ENCODE peak calls at places on chromosomes 3 and 15, in eight cellular contexts. M is fibroblast of lung, O is keratinocyte, B is GM23338, S is prostate gland, F is ascending aorta, P is K562, L is spleen. W is an unnamed sample.

GRCh38 chr15:74841761-74842385 is 1.1 kb downstream of the ULK3 start:
- DNase-seq in S (no peak), L (no peak), P (no peak), M (no peak), O (no peak), B (no peak), F (no peak), W (no peak)

GRCh38 chr15:86876387-86876786 is 796.7 kb downstream of the AGBL1 start:
- DNase-seq in S (no peak), B (no peak), O (no peak), P (no peak), F (no peak), M (peak), L (no peak), W (no peak)

GRCh38 chr3:21405671-21406667 is 345.0 kb downstream of the ZNF385D start:
- DNase-seq in M (no peak), B (no peak), P (peak), F (no peak), L (no peak), O (no peak), S (no peak), W (no peak)

GRCh38 chr3:10392244-10392643 is 71.3 kb upstream of the SEC13 start:
- DNase-seq in F (no peak), L (peak), B (peak), P (no peak), M (no peak), O (no peak), S (no peak), W (no peak)

GRCh38 chr3:160038862-160039562 is 50.4 kb downstream of the IL12A start:
- DNase-seq in F (no peak), B (peak), M (peak), P (no peak), O (no peak), S (peak), L (peak), W (no peak)

GRCh38 chr3:44055951-44056350 is 185.7 kb upstream of the TOPAZ1 start:
- DNase-seq in M (peak), S (no peak), B (no peak), F (no peak), O (no peak), L (no peak), P (no peak), W (no peak)

GRCh38 chr3:53152316-53152715 is 8.7 kb upstream of the PRKCD start:
- DNase-seq in B (no peak), S (no peak), M (no peak), L (no peak), O (no peak), F (no peak), P (no peak), W (no peak)

GRCh38 chr3:111227216-111227615 is 155.6 kb downstream of the NECTIN3 start:
- DNase-seq in O (no peak), M (peak), B (no peak), S (no peak), L (no peak), F (no peak), P (no peak), W (no peak)

GRCh38 chr15:63803106-63803886 is 30.5 kb downstream of the HERC1 start:
- DNase-seq in S (no peak), O (no peak), P (no peak), M (peak), L (no peak), B (no peak), F (no peak), W (no peak)

GRCh38 chr3:175512700-175513099 is 653.6 kb downstream of the NAALADL2 start:
- DNase-seq in S (no peak), O (no peak), P (no peak), M (no peak), L (no peak), B (no peak), F (no peak), W (no peak)

GRCh38 chr3:151843275-151843674 is 29.4 kb downstream of the AADAC start:
- DNase-seq in B (no peak), M (peak), F (no peak), S (no peak), P (peak), O (no peak), L (no peak), W (no peak)

GRCh38 chr3:40102182-40102581 is 207.3 kb upstream of the EIF1B start:
- DNase-seq in B (no peak), O (no peak), P (no peak), F (no peak), M (no peak), L (no peak), S (no peak), W (no peak)

GRCh38 chr15:28097656-28098359 is 1.3 kb downstream of the OCA2 start:
- DNase-seq in F (no peak), P (no peak), O (no peak), M (no peak), S (no peak), B (no peak), L (no peak), W (no peak)

GRCh38 chr3:159882367-159882766 is 106.3 kb upstream of the IL12A start:
- DNase-seq in F (no peak), B (no peak), M (no peak), P (no peak), O (no peak), S (no peak), L (no peak), W (no peak)

GRCh38 chr15:74783072-74783807 is 1.4 kb downstream of the CSK start:
- DNase-seq in O (no peak), M (peak), S (no peak), P (peak), L (peak), B (no peak), F (no peak), W (no peak)

GRCh38 chr3:24520941-24521305 is 26.3 kb upstream of the THRB start:
- DNase-seq in B (no peak), F (no peak), O (no peak), P (no peak), L (no peak), M (no peak), S (no peak), W (no peak)

GRCh38 chr15:48966595-48967301 is 3.0 kb upstream of the SHC4 start:
- DNase-seq in P (no peak), S (no peak), M (peak), B (no peak), O (no peak), F (no peak), L (no peak), W (peak)

GRCh38 chr3:160893207-160893606 is 137.2 kb downstream of the PPM1L start:
- DNase-seq in F (no peak), L (no peak), O (no peak), P (no peak), S (no peak), B (no peak), M (no peak), W (no peak)

GRCh38 chr15:92958105-92958504 is 58.0 kb downstream of the CHD2 start:
- DNase-seq in B (no peak), P (no peak), S (no peak), L (no peak), M (peak), F (no peak), O (no peak), W (no peak)

GRCh38 chr3:38648659-38649499 is 608 bp downstream of the SCN5A start:
- DNase-seq in P (no peak), F (no peak), L (no peak), M (no peak), B (peak), S (no peak), O (no peak), W (no peak)

GRCh38 chr15:73982251-73982962 is 9.7 kb downstream of the STOML1 start:
- DNase-seq in O (no peak), F (peak), B (no peak), M (peak), S (peak), L (peak), P (no peak), W (peak)

GRCh38 chr3:140097874-140098273 is 162.9 kb downstream of the CLSTN2 start:
- DNase-seq in O (no peak), S (no peak), L (no peak), B (no peak), P (no peak), M (no peak), F (no peak), W (no peak)

GRCh38 chr15:58545307-58546065 is 113.7 kb downstream of the LIPC start:
- DNase-seq in P (peak), L (no peak), S (no peak), M (peak), B (no peak), O (no peak), F (no peak), W (no peak)

GRCh38 chr3:185424435-185424834 is 61.5 kb downstream of the MAP3K13 start:
- DNase-seq in O (no peak), M (no peak), P (no peak), B (no peak), L (no peak), S (no peak), F (no peak), W (no peak)

GRCh38 chr15:69074843-69075224 is 60.3 kb downstream of the NOX5 start:
- DNase-seq in M (peak), L (no peak), O (no peak), P (no peak), F (no peak), S (peak), B (peak), W (no peak)

GRCh38 chr3:54830658-54831057 is 97.2 kb downstream of the LRTM1 start:
- DNase-seq in S (no peak), F (no peak), O (peak), B (peak), M (no peak), P (peak), L (no peak), W (no peak)

GRCh38 chr3:69012836-69013255 is 638 bp downstream of the EOGT start:
- DNase-seq in P (peak), L (peak), F (peak), M (peak), B (peak), O (no peak), S (peak), W (no peak)

GRCh38 chr3:106428565-106428994 is 559.8 kb upstream of the CBLB start:
- DNase-seq in O (peak), L (no peak), M (peak), P (peak), S (no peak), F (no peak), B (no peak), W (peak)

GRCh38 chr3:113212155-113212844 is 943 bp downstream of the BOC start:
- DNase-seq in O (no peak), B (peak), S (no peak), L (no peak), M (peak), F (no peak), P (no peak), W (no peak)

GRCh38 chr15:33580526-33580925 is 269.8 kb downstream of the RYR3 start:
- DNase-seq in B (no peak), P (no peak), O (no peak), F (no peak), M (peak), L (no peak), S (no peak), W (no peak)

GRCh38 chr15:39110336-39110735 is 470.5 kb upstream of the THBS1 start:
- DNase-seq in L (no peak), M (peak), P (no peak), B (no peak), S (no peak), F (no peak), O (no peak), W (no peak)

GRCh38 chr15:74776851-74777768 is 4.8 kb upstream of the CSK start:
- DNase-seq in S (no peak), L (peak), P (no peak), B (peak), F (no peak), M (no peak), O (no peak), W (no peak)

GRCh38 chr3:152834354-152835310 is at the start of gene P2RY1:
- DNase-seq in M (peak), L (peak), P (peak), F (no peak), S (peak), B (peak), O (peak), W (no peak)

GRCh38 chr3:44966795-44967278 is 9.1 kb downstream of the ZDHHC3 start:
- DNase-seq in P (peak), O (peak), L (no peak), F (no peak), M (no peak), S (peak), B (no peak), W (no peak)

GRCh38 chr3:82363131-82363530 is 601.7 kb upstream of the GBE1 start:
- DNase-seq in O (no peak), F (no peak), L (no peak), S (no peak), M (no peak), B (no peak), P (no peak), W (no peak)

GRCh38 chr3:163929253-163929652 is 1149.0 kb downstream of the SI start:
- DNase-seq in P (no peak), O (no peak), S (no peak), F (no peak), B (no peak), L (no peak), M (no peak), W (no peak)

GRCh38 chr3:138460536-138461205 is 26.3 kb downstream of the ESYT3 start:
- DNase-seq in O (no peak), L (no peak), S (no peak), M (no peak), F (no peak), P (no peak), B (no peak), W (no peak)

GRCh38 chr15:93897377-93897776 is 334.0 kb upstream of the MCTP2 start:
- DNase-seq in O (no peak), B (no peak), S (no peak), L (no peak), M (no peak), F (no peak), P (no peak), W (no peak)

GRCh38 chr3:185549111-185549510 is 3.3 kb downstream of the LIPH start:
- DNase-seq in B (no peak), L (no peak), S (no peak), O (peak), M (peak), P (peak), F (no peak), W (peak)

GRCh38 chr3:192261135-192261534 is 466.2 kb downstream of the FGF12 start:
- DNase-seq in S (no peak), F (no peak), L (no peak), B (no peak), O (no peak), P (no peak), M (no peak), W (no peak)

GRCh38 chr3:11641316-11641682 is 2.4 kb downstream of the VGLL4 start:
- DNase-seq in M (no peak), S (no peak), O (no peak), B (no peak), L (no peak), P (no peak), F (no peak), W (peak)

GRCh38 chr3:11640009-11640673 is 3.6 kb downstream of the VGLL4 start:
- DNase-seq in L (no peak), M (no peak), P (no peak), F (no peak), S (no peak), B (no peak), O (no peak), W (no peak)

GRCh38 chr3:11642455-11643162 is 1.1 kb downstream of the VGLL4 start:
- DNase-seq in L (peak), P (peak), B (peak), F (peak), S (peak), M (peak), O (no peak), W (peak)

GRCh38 chr3:11641683-11642407 is 1.9 kb downstream of the VGLL4 start:
- DNase-seq in F (no peak), S (no peak), O (no peak), L (no peak), P (peak), M (peak), B (peak), W (peak)

GRCh38 chr3:11643212-11644087 is at the start of gene VGLL4:
- DNase-seq in M (peak), L (peak), B (peak), F (peak), O (no peak), P (peak), S (peak), W (peak)
- TF ChIP-seq CTCF in M (no peak), L (no peak), B (no peak), F (no peak), O (no peak), P (peak), S (peak), W (peak)

GRCh38 chr3:141401095-141401494 is 32.8 kb downstream of the ZBTB38 start:
- DNase-seq in P (no peak), F (no peak), L (no peak), S (no peak), B (no peak), O (no peak), M (no peak), W (no peak)
- H3K27ac ChIP-seq in P (no peak), F (peak), L (peak), S (peak), B (no peak), O (peak), M (peak), W (no peak)

DNA sequence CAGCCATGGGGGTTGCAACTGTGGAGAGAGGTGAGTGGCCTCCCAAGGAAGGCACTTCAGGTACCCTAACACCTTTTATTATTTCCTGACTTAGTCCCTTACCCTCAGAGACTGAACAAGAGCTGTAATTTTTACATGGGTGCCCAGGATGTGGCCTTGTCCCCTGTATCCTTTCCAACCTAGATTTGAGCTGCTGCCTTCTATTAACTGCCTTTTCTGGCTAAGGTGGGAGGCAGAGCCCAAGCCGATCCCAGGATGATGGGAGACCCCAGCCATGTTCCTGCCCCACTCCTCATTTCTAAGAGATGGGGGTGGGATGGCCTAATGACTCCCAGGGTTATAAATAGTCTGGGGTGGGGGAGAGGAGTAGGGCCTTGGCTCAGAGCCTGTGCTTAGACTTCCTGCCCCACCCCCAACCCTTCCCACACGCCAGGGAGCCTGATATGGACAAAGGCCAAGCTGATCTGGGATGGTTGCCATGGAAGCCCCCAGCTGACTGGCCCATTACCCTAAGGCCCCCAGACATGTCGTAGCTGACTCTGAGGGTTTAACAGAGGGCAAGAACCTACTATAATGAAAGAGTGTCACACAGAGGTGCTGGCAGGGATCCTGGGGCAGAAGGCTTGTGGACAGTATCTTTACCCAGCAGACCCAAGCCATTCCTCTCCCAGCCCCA is 1.9 kb downstream of the KLHDC8B start:
- DNase-seq in P (peak), M (peak), O (no peak), F (no peak), L (no peak), B (peak), S (no peak), W (no peak)
- H3K4me3 ChIP-seq in P (peak), M (peak), O (no peak), F (peak), L (peak), B (peak), S (no peak), W (peak)

DNA sequence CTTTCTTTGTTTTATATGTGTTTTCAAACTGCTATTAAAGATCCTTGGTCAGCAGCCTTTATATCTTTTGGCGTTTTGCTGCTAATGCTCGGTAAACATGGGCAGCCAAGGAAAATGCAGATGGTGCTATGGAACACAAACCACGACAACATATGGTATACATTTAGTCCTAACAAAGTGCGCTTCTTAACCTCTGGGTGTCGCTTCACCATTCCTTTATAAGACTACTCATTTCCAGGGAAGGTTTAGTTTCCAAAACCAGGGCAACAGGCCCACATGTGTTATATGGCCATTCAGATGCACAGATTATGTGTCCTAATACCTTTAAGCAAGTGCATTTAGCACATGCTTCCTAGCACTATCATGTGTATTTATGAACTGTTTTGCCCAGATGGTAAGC is 14.7 kb downstream of the SHOX2 start:
- DNase-seq in L (no peak), B (peak), M (no peak), F (no peak), S (no peak), O (no peak), P (peak), W (no peak)
- TF ChIP-seq CTCF in L (no peak), B (peak), M (peak), F (no peak), S (no peak), O (no peak), P (peak), W (peak)

GRCh38 chr15:99101501-99101900 is 3.4 kb upstream of the SYNM start:
- DNase-seq in F (no peak), O (no peak), P (no peak), L (no peak), M (no peak), S (no peak), B (no peak), W (no peak)

GRCh38 chr15:99098991-99099390 is 5.9 kb upstream of the SYNM start:
- DNase-seq in O (no peak), M (no peak), B (no peak), L (no peak), S (no peak), P (no peak), F (no peak), W (no peak)

GRCh38 chr15:99098426-99098825 is 6.5 kb upstream of the SYNM start:
- DNase-seq in O (no peak), P (no peak), L (no peak), B (no peak), S (no peak), M (no peak), F (no peak), W (no peak)

GRCh38 chr15:99100245-99101173 is 4.4 kb upstream of the SYNM start:
- DNase-seq in O (no peak), P (peak), B (peak), L (peak), M (peak), S (peak), F (no peak), W (no peak)

DNA sequence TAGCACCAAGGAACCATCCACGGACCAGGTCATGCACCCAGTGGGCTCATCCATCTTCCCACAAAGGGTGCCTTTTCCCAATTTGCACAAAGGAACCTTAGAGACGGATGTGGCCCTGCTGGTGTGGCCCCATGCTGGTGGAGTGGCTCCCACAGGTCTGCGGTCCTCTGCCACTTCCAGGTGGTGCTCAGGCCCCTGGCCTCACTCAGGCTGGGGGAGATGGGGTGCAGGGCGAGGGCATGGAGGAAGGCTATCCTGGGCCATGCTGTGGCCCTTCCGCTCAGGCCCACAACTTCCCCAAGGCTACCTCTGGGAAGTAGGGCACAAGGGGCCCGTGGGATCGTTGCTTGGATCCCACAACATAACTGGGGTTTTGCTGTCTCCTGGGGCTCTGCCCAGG is 5.2 kb upstream of the SYNM start:
- DNase-seq in L (no peak), F (no peak), B (no peak), P (no peak), S (no peak), M (no peak), O (no peak), W (no peak)
- H3K27ac ChIP-seq in L (no peak), F (no peak), B (no peak), P (no peak), S (no peak), M (no peak), O (no peak), W (no peak)

W was measured in AG04450.